ENCODE peak calls at places on chromosome 17, in four cellular contexts. I is NCI-H1436, D is T follicular helper cell, H is HS-27A. A is an unnamed sample.
A peak's percentile ranks its signal among the peaks of the same experiment; 100 is the strongest.

GRCh38 chr17:82531431-82531881 is 11.9 kb downstream of the FOXK2 start:
- DNase-seq in I (no peak), D (no peak), H (no peak), A (no peak)

GRCh38 chr17:5587431-5588032 is 3.2 kb upstream of the NLRP1 start:
- DNase-seq in I (peak; percentile 52), D (peak; percentile 33), H (peak; percentile 39), A (peak; percentile 58)

GRCh38 chr17:7654832-7655540 is 4.3 kb downstream of the ATP1B2 start:
- DNase-seq in I (no peak), D (no peak), H (no peak), A (no peak)

GRCh38 chr17:6910987-6911603 is 79.6 kb upstream of the TEKT1 start:
- DNase-seq in I (no peak), D (no peak), H (no peak), A (no peak)

GRCh38 chr17:76957600-76958464 is 89.6 kb downstream of the MGAT5B start:
- DNase-seq in I (peak; percentile 51), D (no peak), H (no peak), A (no peak)

GRCh38 chr17:52128721-52129120 is 29.8 kb downstream of the CA10 start:
- DNase-seq in I (no peak), D (no peak), H (no peak), A (no peak)

GRCh38 chr17:36845916-36846315 is 91.4 kb upstream of the LHX1 start:
- DNase-seq in I (no peak), D (no peak), H (no peak), A (no peak)

GRCh38 chr17:36525888-36526287 is 8.8 kb downstream of the MYO19 start:
- DNase-seq in I (no peak), D (no peak), H (no peak), A (no peak)

GRCh38 chr17:65785109-65785508 is 223.7 kb upstream of the AXIN2 start:
- DNase-seq in I (no peak), D (no peak), H (peak; percentile 71), A (no peak)

GRCh38 chr17:50681260-50682200 is 26.2 kb downstream of the ANKRD40 start:
- DNase-seq in I (peak; percentile 68), D (no peak), H (peak; percentile 49), A (no peak)

A was measured in activated CD8-positive, alpha-beta T cell treated with anti-CD3 and anti-CD28 coated beads for 36 hours.